ENCODE peak calls at places on chromosomes 11 and 22, in five cellular contexts. E is fibroblast of lung; Z is H9; K is tibial nerve; L is CD8-positive, alpha-beta T cell. B is an unnamed sample. For H3K4me1, the result is how much of the 10 kb centered on the place peaks cover.

GRCh38 chr11:47051217-47051616 is 114.7 kb downstream of the CSTPP1 start:
- DNase-seq in Z (no peak), L (no peak), E (peak), K (peak), B (no peak)

GRCh38 chr22:27032121-27032761 is 374.9 kb downstream of the MIAT start:
- DNase-seq in L (no peak), Z (peak), K (no peak), E (peak), B (no peak)

GRCh38 chr11:91435694-91436375 is 788.8 kb upstream of the FAT3 start:
- DNase-seq in L (no peak), K (no peak), Z (no peak), E (no peak), B (no peak)

GRCh38 chr11:76607431-76607830 is 63.1 kb downstream of the LRRC32 start:
- DNase-seq in E (no peak), Z (no peak), L (no peak), K (no peak), B (no peak)

GRCh38 chr11:118687906-118688305 is 8.5 kb upstream of the TREH start:
- DNase-seq in K (no peak), L (no peak), E (no peak), Z (no peak), B (no peak)

GRCh38 chr22:48897959-48898358 is 929.7 kb downstream of the BRD1 start:
- DNase-seq in L (no peak), Z (peak), K (no peak), E (no peak), B (no peak)

GRCh38 chr11:113249786-113250185 is 64.6 kb upstream of the TTC12 start:
- DNase-seq in E (no peak), L (no peak), K (no peak), Z (no peak), B (no peak)

GRCh38 chr11:57735655-57736298 is 5.5 kb upstream of the SELENOH start:
- DNase-seq in L (no peak), E (no peak), K (no peak), Z (no peak), B (no peak)

GRCh38 chr22:46668116-46668515 is 47.9 kb downstream of the GRAMD4 start:
- DNase-seq in E (no peak), K (no peak), L (no peak), Z (no peak), B (no peak)

GRCh38 chr11:45225277-45225676 is 60.9 kb downstream of the SYT13 start:
- DNase-seq in K (no peak), Z (no peak), E (peak), L (no peak), B (no peak)

GRCh38 chr11:2355000-2355644 is 22.0 kb upstream of the CD81 start:
- DNase-seq in E (peak), Z (no peak), L (no peak), K (no peak), B (no peak)

GRCh38 chr11:121467965-121468364 is 15.2 kb upstream of the SORL1-AS1 start:
- DNase-seq in E (peak), K (no peak), L (peak), Z (no peak), B (no peak)

GRCh38 chr22:37638351-37639069 is 959 bp upstream of the SH3BP1 start:
- DNase-seq in L (no peak), Z (peak), K (no peak), E (no peak), B (no peak)

GRCh38 chr22:30874431-30875370 is 93.9 kb downstream of the MORC2 start:
- DNase-seq in K (no peak), E (no peak), L (no peak), Z (no peak), B (no peak)

GRCh38 chr11:19557720-19558140 is 154.9 kb upstream of the NAV2 start:
- DNase-seq in K (peak), Z (peak), E (peak), L (peak), B (peak)

GRCh38 chr11:66020618-66021357 is 5.5 kb downstream of the CATSPER1 start:
- DNase-seq in Z (no peak), E (peak), L (peak), K (no peak), B (peak)

GRCh38 chr22:20991252-20992055 is 9.4 kb downstream of the LZTR1 start:
- DNase-seq in E (no peak), L (no peak), Z (no peak), K (no peak), B (no peak)

GRCh38 chr11:35541621-35542375 is 16.4 kb upstream of the PAMR1 start:
- DNase-seq in K (peak), L (no peak), Z (no peak), E (peak), B (peak)

GRCh38 chr22:40414306-40414705 is 43.9 kb downstream of the SGSM3 start:
- DNase-seq in Z (no peak), K (no peak), E (peak), L (no peak), B (peak)

GRCh38 chr22:39612811-39613548 is 42.4 kb downstream of the CACNA1I start:
- DNase-seq in L (peak), Z (no peak), K (no peak), E (no peak), B (no peak)

GRCh38 chr22:49617264-49617663 is 210.4 kb downstream of the BRD1 start:
- DNase-seq in E (no peak), Z (no peak), K (no peak), L (no peak), B (no peak)

GRCh38 chr22:22168190-22168940 is 76.2 kb upstream of the VPREB1 start:
- DNase-seq in Z (peak), E (peak), K (no peak), L (no peak), B (peak)

GRCh38 chr11:122101625-122102291 is 14.3 kb downstream of the BLID start:
- DNase-seq in L (no peak), K (peak), Z (peak), E (peak), B (peak)

GRCh38 chr22:24969588-24970301 is 17.2 kb downstream of the KIAA1671 start:
- DNase-seq in E (peak), Z (no peak), L (no peak), K (peak), B (no peak)

GRCh38 chr11:69492201-69492991 is 10.9 kb downstream of the LINC01488 start:
- DNase-seq in K (no peak), E (peak), Z (no peak), L (no peak), B (no peak)

GRCh38 chr11:116731097-116731761 is 41.6 kb downstream of the BUD13 start:
- DNase-seq in Z (peak), E (peak), K (no peak), L (no peak), B (no peak)

GRCh38 chr22:50490531-50491308 is 4.1 kb downstream of the MIOX start:
- DNase-seq in K (no peak), Z (no peak), E (no peak), L (no peak), B (no peak)

GRCh38 chr11:33847251-33847650 is 44.6 kb downstream of the LMO2 start:
- DNase-seq in L (no peak), Z (no peak), K (no peak), E (no peak), B (no peak)

GRCh38 chr11:8234425-8234821 is 29.3 kb downstream of the LMO1 start:
- DNase-seq in L (no peak), E (peak), K (no peak), Z (peak), B (no peak)

GRCh38 chr22:45425531-45426265 is 12.2 kb downstream of the RIBC2 start:
- DNase-seq in E (no peak), L (no peak), Z (no peak), K (no peak), B (no peak)

GRCh38 chr11:58575377-58576020 is at the start of gene LPXN:
- DNase-seq in L (peak), E (peak), K (peak), Z (no peak), B (peak)

GRCh38 chr11:15258433-15259350 is 144.0 kb downstream of the INSC start:
- DNase-seq in Z (no peak), E (peak), L (no peak), K (no peak), B (peak)

GRCh38 chr22:45328822-45329535 is 19.2 kb downstream of the FAM118A start:
- DNase-seq in Z (no peak), E (no peak), L (no peak), K (no peak), B (no peak)

GRCh38 chr11:4697583-4697982 is at the start of gene OR51E2:
- DNase-seq in Z (no peak), K (no peak), L (no peak), E (peak), B (peak)

GRCh38 chr22:37162221-37163095 is 12.7 kb upstream of the IL2RB start:
- DNase-seq in Z (no peak), K (no peak), E (no peak), L (peak), B (no peak)

GRCh38 chr11:65442952-65443351 is 20.4 kb downstream of the NEAT1 start:
- DNase-seq in Z (no peak), L (no peak), E (peak), K (no peak), B (no peak)

GRCh38 chr11:2992234-2992999 is at the start of gene NAP1L4:
- DNase-seq in K (peak), E (peak), Z (peak), L (peak), B (peak)

GRCh38 chr22:38696606-38697005 is 4.1 kb downstream of the JOSD1 start:
- DNase-seq in Z (no peak), E (peak), L (peak), K (no peak), B (peak)

GRCh38 chr22:23538502-23538860 is 41.6 kb downstream of the IGLL1 start:
- DNase-seq in Z (peak), L (no peak), E (no peak), K (no peak), B (no peak)

GRCh38 chr22:23537421-23537820 is 42.7 kb downstream of the IGLL1 start:
- DNase-seq in K (no peak), L (no peak), E (no peak), Z (peak), B (no peak)

GRCh38 chr22:23534851-23535717 is 45.0 kb downstream of the IGLL1 start:
- DNase-seq in Z (peak), L (no peak), K (no peak), E (no peak), B (no peak)

GRCh38 chr22:23539135-23539838 is 40.8 kb downstream of the IGLL1 start:
- DNase-seq in K (peak), Z (peak), L (peak), E (peak), B (peak)

GRCh38 chr22:23536821-23537345 is 43.2 kb downstream of the IGLL1 start:
- DNase-seq in L (no peak), Z (peak), E (no peak), K (no peak), B (no peak)
- H3K4me1 ChIP-seq in L (under half), Z (under half), E (under half), K (under half), B (under half)

GRCh38 chr11:134743809-134744195 is 331.8 kb upstream of the B3GAT1 start:
- DNase-seq in Z (no peak), E (no peak), K (no peak), L (no peak), B (no peak)
- TF ChIP-seq CTCF in Z (no peak), E (no peak), K (no peak), L (no peak), B (no peak)

GRCh38 chr11:9765320-9766101 is 101.6 kb downstream of the SWAP70 start:
- DNase-seq in K (peak), Z (peak), L (no peak), E (peak), B (no peak)

GRCh38 chr11:9761441-9761945 is 97.6 kb downstream of the SWAP70 start:
- DNase-seq in L (no peak), E (no peak), Z (no peak), K (no peak), B (peak)

GRCh38 chr11:9762531-9762930 is 98.7 kb downstream of the SWAP70 start:
- DNase-seq in L (no peak), E (no peak), Z (no peak), K (no peak), B (no peak)

GRCh38 chr11:9760180-9760550 is 96.3 kb downstream of the SWAP70 start:
- DNase-seq in K (peak), Z (no peak), E (peak), L (no peak), B (no peak)

DNA sequence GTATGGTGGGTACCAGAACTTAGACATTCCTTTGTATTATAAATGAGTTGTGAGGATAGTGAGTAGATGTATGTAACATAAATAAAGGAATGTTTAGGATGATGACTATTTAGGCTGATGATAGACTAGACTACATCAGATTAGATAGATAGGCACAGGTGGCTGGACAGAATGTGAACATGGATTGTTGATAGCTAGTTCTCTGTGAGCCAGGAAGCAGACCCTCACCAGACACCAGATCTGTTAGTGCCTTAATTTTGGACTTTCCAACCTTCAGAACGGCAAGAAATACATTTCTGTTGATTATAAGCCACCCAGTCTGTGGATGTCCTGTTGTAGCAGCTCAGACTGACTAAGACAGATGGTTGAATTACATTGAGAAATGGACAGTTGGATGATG is 99.4 kb downstream of the SWAP70 start:
- DNase-seq in K (no peak), L (no peak), E (no peak), Z (no peak), B (no peak)
- H3K4me1 ChIP-seq in K (under half), L (under half), E (under half), Z (under half), B (under half)

DNA sequence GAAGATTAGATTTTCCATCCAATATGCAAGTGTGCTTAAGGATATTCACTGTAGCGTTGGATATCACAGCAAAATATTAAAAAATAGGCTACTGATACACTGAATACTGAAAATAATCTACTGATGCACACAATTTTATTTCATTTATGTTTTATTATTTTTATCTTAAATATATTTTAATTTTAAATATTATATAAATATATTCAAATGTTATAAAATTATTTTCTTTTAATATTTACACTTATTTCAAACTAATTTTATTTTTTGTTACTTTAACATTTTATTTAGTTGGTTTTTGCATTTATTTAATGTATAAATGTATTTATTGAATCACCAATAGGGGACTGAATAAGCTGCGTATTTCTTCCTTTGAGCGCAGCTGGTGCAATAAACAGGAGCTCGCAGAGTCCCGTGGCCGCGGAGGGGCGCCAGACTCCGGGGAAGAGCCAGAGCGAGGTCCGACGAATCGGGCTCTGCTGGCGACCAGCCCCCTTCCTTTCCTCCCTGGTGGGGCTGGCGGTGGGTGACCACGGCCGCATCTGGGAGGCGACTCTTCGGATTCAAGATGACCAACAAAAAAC is 12.2 kb downstream of the MMP3 start:
- DNase-seq in K (peak), Z (peak), E (peak), L (no peak), B (no peak)
- TF ChIP-seq CTCF in K (peak), Z (peak), E (peak), L (no peak), B (peak)

DNA sequence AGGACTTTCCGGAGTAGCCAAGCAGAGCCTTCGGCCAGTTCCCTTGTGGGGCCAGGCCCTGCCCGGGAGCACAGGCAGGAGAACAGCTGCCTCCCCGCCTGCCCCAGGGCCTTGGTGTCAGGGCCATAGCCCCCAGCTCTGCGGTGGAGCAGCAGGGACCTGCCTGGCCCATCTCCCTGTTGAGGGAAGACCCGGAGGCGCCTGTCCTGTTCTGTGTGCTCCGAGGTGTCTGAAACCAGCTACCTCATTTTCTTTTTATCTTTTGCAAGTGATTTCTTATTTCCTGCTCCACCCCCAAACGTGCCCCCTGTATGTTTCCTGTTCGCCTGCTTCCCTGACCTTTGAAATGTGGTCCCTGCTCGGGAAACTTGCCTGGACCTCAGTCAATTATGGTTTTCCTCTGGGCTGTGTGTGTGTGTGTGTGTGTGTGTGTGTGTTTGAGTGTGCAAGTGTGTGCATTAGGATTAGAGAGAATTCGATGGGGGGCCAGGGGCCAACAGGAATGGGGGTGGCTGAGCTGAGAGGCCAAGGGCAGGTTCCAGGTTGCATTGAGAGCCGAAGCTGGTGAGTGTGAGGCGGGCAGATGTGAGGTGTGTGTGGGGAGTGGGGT is 19.1 kb downstream of the LRP5 start:
- DNase-seq in E (no peak), L (no peak), Z (no peak), K (no peak), B (no peak)
- H3K4me1 ChIP-seq in E (under half), L (half or more), Z (under half), K (half or more), B (under half)